ENCODE peak calls at places on chromosomes 4 and X, in four cellular contexts. A is mesenchymal stem cell, V is mesendoderm, X is IMR-90. H is an unnamed sample.

GRCh38 chrX:38770152-38770551 is 31.1 kb upstream of the MID1IP1 start:
- DNase-seq in X (no peak), V (no peak), A (no peak), H (no peak)

GRCh38 chrX:70508296-70508911 is 63.8 kb downstream of the DLG3 start:
- DNase-seq in X (peak), A (peak), V (peak), H (no peak)

GRCh38 chr4:32192363-32192762 is 1472.2 kb downstream of the PCDH7 start:
- DNase-seq in X (no peak), A (no peak), V (no peak), H (no peak)

GRCh38 chr4:109301691-109302365 is 630 bp downstream of the COL25A1 start:
- DNase-seq in X (no peak), A (peak), V (peak), H (no peak)

GRCh38 chr4:80302616-80303223 is 32.8 kb upstream of the CFAP299 start:
- DNase-seq in X (no peak), A (no peak), V (no peak), H (no peak)

GRCh38 chr4:20456416-20456815 is 204.7 kb downstream of the SLIT2 start:
- DNase-seq in X (peak), A (no peak), V (peak), H (no peak)

GRCh38 chr4:40307627-40308497 is 27.3 kb upstream of the CHRNA9 start:
- DNase-seq in A (no peak), X (no peak), V (peak), H (no peak)

GRCh38 chr4:157804986-157805385 is 367.8 kb downstream of the GASK1B start:
- DNase-seq in V (peak), A (no peak), X (no peak), H (peak)

GRCh38 chr4:19051751-19052296 is 1030.3 kb upstream of the LCORL start:
- DNase-seq in X (no peak), A (no peak), V (peak), H (no peak)

GRCh38 chr4:31114821-31115220 is 394.7 kb downstream of the PCDH7 start:
- DNase-seq in A (no peak), V (no peak), X (no peak), H (no peak)

GRCh38 chr4:13160906-13161305 is 323.2 kb downstream of the RAB28 start:
- DNase-seq in X (peak), A (no peak), V (no peak), H (no peak)

GRCh38 chrX:41895826-41896225 is 27.5 kb downstream of the CASK start:
- DNase-seq in V (no peak), A (no peak), X (peak), H (no peak)

GRCh38 chr4:40897557-40898203 is 147.9 kb downstream of the NSUN7 start:
- DNase-seq in V (peak), A (peak), X (peak), H (peak)

GRCh38 chr4:20532871-20533870 is 167.1 kb upstream of the PACRGL start:
- DNase-seq in X (peak), A (no peak), V (no peak), H (no peak)

GRCh38 chr4:153523941-153524386 is 57.8 kb downstream of the TMEM131L start:
- DNase-seq in X (peak), V (peak), A (no peak), H (peak)

GRCh38 chr4:113289736-113290135 is 240.3 kb downstream of the ANK2 start:
- DNase-seq in X (peak), A (no peak), V (no peak), H (no peak)

GRCh38 chr4:102901804-102902203 is 33.0 kb downstream of the CISD2 start:
- DNase-seq in V (no peak), A (no peak), X (no peak), H (no peak)

GRCh38 chr4:41092128-41092527 is 122.2 kb downstream of the APBB2 start:
- DNase-seq in X (no peak), V (no peak), A (no peak), H (no peak)

GRCh38 chr4:153573881-153574807 is 108.0 kb downstream of the TMEM131L start:
- DNase-seq in X (peak), A (peak), V (peak), H (peak)

GRCh38 chrX:41561045-41561444 is 113.9 kb downstream of the NYX start:
- DNase-seq in V (peak), X (peak), A (peak), H (peak)

GRCh38 chr4:35963969-35964515 is 280.3 kb downstream of the ARAP2 start:
- DNase-seq in A (peak), X (no peak), V (no peak), H (no peak)

GRCh38 chr4:75634281-75634680 is 4.0 kb upstream of the CDKL2 start:
- DNase-seq in X (no peak), V (no peak), A (no peak), H (no peak)

GRCh38 chrX:22081475-22082092 is 49.5 kb downstream of the PHEX start:
- DNase-seq in V (peak), A (peak), X (peak), H (peak)

GRCh38 chr4:113452868-113453620 is 308.5 kb downstream of the CAMK2D start:
- DNase-seq in V (peak), A (peak), X (peak), H (no peak)

GRCh38 chrX:110045988-110046387 is 43.1 kb downstream of the TMEM164 start:
- DNase-seq in X (no peak), V (peak), A (no peak), H (no peak)

GRCh38 chrX:70030242-70030823 is 19.4 kb downstream of the AWAT2 start:
- DNase-seq in V (peak), X (peak), A (peak), H (peak)

GRCh38 chr4:106565727-106566126 is 197.1 kb upstream of the GIMD1 start:
- DNase-seq in V (no peak), A (no peak), X (no peak), H (no peak)

GRCh38 chr4:140648716-140649115 is 80.0 kb upstream of the UCP1 start:
- DNase-seq in X (peak), A (no peak), V (no peak), H (no peak)

GRCh38 chr4:150827226-150827625 is 187.9 kb downstream of the LRBA start:
- DNase-seq in V (no peak), A (no peak), X (no peak), H (no peak)

GRCh38 chr4:185259719-185260118 is 50.3 kb downstream of the SNX25 start:
- DNase-seq in X (no peak), V (no peak), A (no peak), H (no peak)

GRCh38 chr4:188439641-188440311 is 300.5 kb downstream of the TRIML1 start:
- DNase-seq in A (no peak), X (peak), V (no peak), H (no peak)

GRCh38 chr4:6476893-6477292 is 4.5 kb upstream of the PPP2R2C start:
- DNase-seq in V (no peak), X (no peak), A (no peak), H (no peak)

GRCh38 chr4:6474053-6474568 is 1.7 kb upstream of the PPP2R2C start:
- DNase-seq in V (peak), A (no peak), X (no peak), H (peak)

GRCh38 chr4:6474705-6475457 is 2.5 kb upstream of the PPP2R2C start:
- DNase-seq in A (no peak), X (no peak), V (peak), H (no peak)

GRCh38 chr4:6473264-6474052 is 1.0 kb upstream of the PPP2R2C start:
- DNase-seq in V (no peak), X (no peak), A (no peak), H (no peak)

DNA sequence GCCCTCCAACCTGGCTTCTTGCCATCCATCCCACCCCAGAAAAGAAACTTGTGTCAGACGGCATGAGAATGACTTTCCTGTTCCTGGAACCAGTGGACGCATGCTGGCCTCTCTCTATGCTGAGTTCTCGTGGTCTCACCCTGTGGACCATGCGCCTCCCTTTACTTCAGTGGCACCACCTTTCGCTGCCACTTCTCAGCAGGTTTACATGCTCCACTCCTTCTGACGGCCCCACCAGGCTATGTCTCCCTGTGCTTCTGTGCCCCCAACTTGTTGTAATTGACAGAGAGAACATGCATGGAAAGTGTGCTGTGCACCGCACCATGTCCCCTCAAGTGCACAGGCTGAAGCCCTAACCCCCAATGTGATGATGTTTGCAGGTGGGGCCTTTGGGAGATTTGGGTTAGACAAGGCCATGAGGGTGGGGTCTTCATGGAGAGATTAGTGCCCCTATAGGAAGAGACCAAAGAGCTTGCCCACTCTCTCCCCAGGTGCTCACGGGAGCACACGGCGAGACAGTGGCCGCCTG is 3.1 kb upstream of the PPP2R2C start:
- DNase-seq in X (no peak), A (no peak), V (no peak), H (no peak)
- H2AK5ac ChIP-seq in X (no peak), A (no peak), V (peak), H (no peak)

DNA sequence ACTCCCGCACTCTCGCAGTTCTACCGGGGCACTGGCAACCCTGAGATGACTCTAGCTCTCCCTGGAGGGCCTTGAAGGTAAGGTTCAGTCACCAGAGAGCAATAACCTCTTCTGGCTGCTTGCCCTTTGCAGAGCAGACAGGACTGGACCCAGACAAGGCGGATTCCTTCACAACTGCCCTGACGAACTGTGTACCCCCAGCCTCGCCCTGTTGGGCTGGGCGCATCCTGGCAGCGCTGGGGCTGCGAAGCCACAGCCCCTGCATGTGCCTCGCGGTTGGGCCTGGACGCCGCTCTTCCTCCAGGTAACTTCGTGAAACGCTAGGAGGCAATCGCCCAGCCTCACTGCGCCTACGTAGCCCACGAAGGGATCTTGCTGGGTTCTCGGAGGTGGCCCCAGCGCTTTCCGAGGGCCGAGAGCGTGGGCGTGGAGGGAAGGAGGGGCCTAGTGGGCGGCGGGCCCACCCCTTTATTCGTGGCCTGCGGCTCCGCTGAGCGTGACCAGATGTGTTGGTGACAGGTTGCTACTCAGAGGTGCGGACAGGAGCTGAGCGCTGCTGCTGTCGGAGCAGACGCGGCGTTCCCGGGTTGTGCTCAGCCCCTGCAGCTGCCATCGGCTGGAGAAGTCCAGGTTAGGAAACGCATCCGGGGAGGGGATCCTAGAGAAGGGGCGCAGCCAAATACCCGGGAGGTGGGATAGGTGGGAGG is 1.9 kb upstream of the MAMLD1 start:
- DNase-seq in V (peak), X (peak), A (peak), H (no peak)
- H3K4me3 ChIP-seq in V (no peak), X (peak), A (peak), H (no peak)

GRCh38 chrX:153474266-153474665 is 3.9 kb upstream of the HAUS7 start:
- DNase-seq in V (no peak), A (no peak), X (no peak), H (peak)

GRCh38 chrX:153477039-153477438 is 6.7 kb upstream of the HAUS7 start:
- DNase-seq in V (peak), A (no peak), X (peak), H (no peak)

GRCh38 chrX:153476628-153477027 is 6.3 kb upstream of the HAUS7 start:
- DNase-seq in X (peak), V (no peak), A (no peak), H (no peak)

GRCh38 chrX:153474718-153475117 is 4.3 kb upstream of the HAUS7 start:
- DNase-seq in A (peak), V (peak), X (peak), H (peak)

DNA sequence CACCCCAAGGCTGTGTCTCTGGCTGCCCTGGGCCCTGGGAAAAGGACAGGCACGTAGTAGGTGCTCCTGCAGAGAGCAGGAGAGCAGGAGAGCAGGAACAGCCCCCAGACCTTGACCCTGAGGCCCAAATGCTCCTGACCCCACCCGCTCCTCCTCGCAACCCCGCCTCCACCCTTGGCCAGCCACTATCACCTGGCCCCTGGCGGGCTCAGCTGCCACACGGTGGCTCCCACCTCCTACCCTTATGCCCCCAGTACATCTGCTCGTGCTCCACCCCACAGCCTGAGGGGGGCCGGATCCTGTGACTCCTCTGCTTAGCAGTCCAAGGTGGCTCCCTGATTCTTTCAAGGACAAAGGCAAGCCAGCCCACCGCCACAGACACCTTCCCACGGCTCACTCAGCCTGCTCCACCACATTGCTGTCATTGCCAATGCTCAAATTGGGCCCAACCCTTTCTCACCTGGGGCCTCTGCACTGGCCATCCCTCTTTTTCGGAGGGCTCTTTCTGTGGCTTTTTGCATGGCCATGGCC is 5.4 kb upstream of the HAUS7 start:
- DNase-seq in X (no peak), A (no peak), V (no peak), H (peak)
- H2AK5ac ChIP-seq in X (peak), A (no peak), V (no peak), H (no peak)

GRCh38 chr4:1767058-1767769 is 25.9 kb upstream of the FGFR3 start:
- DNase-seq in X (peak), A (no peak), V (peak), H (no peak)
- H3K4me3 ChIP-seq in X (peak), A (no peak), V (no peak), H (peak)

DNA sequence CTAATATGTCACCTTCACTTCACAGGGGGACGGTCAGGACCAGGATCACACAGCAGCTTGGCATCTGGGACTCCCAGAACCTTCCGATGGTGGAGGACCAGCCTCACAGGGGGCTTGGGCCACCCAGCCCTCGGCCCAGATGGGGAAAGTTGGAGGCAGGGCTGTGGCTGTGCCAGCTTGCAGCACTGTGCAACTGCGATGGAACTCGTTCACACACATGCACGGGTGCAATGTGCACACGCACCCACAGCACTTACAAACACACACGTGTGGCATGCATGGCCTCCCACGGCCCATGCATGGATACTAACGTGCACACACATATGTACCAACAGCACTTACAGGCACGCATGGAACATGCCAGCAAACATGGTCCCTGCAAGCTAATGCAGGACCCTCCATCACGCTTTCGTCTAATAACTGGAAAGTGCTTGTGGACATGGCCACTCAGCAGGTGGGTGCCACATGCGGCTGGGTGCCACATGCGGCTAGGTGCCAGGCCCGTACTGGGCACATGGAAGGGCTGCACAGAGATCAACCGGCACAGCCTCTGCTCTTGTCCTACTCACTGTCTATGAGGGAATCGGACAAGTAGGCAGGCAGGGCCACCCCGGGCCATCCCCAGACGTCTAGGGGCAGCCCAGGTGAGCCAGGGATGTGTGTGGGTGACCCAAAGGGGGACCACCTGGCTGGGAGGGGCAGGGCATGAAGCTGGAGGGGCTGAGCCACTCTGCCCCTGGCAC is 63.2 kb downstream of the ADRA2C start:
- DNase-seq in X (no peak), V (no peak), A (no peak), H (no peak)
- H2AK5ac ChIP-seq in X (no peak), V (no peak), A (no peak), H (no peak)

DNA sequence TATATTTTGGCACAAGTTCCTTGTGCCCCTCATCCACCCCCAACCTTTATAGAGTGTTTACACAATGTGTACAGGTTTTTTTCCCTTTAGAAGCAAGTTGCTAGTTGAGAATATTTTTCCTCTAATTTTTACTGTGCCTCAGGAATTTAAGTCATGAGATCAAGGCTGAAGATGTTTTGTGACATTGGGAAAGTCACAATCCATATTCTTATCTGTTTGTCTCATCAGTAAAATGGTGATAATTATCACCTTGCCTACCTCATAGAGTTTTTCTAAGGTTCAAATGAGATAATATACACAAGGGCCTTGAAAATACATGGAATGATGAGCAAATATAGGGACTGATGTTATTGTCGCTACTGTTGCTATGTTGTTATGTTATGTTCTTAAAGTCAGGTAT is 109.6 kb upstream of the DIAPH2 start:
- DNase-seq in A (no peak), V (peak), X (no peak), H (peak)
- H3K4me3 ChIP-seq in A (no peak), V (no peak), X (no peak), H (no peak)

GRCh38 chr4:38449506-38450174 is 214.4 kb upstream of the KLF3 start:
- DNase-seq in A (no peak), X (peak), V (peak), H (peak)
- H2AK5ac ChIP-seq in A (no peak), X (no peak), V (no peak), H (no peak)

GRCh38 chr4:65242156-65242846 is 428.0 kb downstream of the EPHA5 start:
- DNase-seq in V (no peak), X (no peak), A (no peak), H (no peak)
- H3K4me3 ChIP-seq in V (no peak), X (no peak), A (no peak), H (no peak)

GRCh38 chr4:6458528-6458927 is 13.9 kb downstream of the PPP2R2C start:
- DNase-seq in X (no peak), A (no peak), V (no peak), H (no peak)

GRCh38 chr4:6464842-6465588 is 7.4 kb downstream of the PPP2R2C start:
- DNase-seq in V (peak), X (no peak), A (no peak), H (no peak)

GRCh38 chr4:6463311-6464289 is 8.8 kb downstream of the PPP2R2C start:
- DNase-seq in X (no peak), V (no peak), A (no peak), H (no peak)

GRCh38 chr4:6460876-6461275 is 11.5 kb downstream of the PPP2R2C start:
- DNase-seq in V (no peak), X (no peak), A (no peak), H (no peak)

DNA sequence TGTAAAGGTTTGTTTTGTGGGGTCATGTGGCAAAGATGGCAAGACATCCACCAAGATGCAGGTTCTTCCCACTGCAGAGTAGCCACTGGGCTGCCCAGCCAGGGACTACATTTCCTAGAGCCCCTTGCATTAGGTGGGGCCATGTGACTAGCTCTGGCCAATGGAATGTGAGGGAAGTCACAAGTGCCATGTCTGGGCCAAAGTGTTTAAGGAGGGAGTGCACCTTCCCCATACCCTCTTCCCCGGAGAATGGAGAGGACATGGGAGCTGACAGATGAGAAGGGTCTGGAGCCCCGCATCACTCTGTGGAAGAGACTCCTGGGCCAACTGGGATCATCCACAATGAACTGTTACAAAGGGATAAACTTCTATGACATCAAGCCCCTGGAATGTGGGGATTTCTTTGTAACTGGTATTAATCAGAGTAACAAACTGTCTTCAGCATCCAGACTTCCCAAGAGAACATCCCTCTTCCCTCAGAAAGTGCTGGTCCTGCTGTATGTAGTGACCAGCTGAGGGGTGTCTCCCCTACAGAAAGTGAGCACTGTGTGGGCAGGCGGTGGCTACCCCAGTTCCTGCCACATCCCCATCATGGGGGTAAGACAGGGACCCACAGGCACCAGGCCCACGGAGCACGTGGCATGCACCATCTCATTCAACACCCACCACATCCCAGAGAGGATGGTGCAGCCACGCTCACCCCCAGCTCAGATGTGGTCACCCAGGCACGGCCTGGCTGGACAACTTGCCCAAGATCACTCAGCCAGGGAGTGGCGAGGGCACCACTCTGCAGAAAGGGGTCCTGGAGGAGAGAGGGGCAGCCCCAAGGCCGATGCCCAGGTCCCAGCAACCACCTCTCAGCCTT is 10.9 kb downstream of the PPP2R2C start:
- DNase-seq in X (peak), A (no peak), V (peak), H (no peak)
- H2AK5ac ChIP-seq in X (no peak), A (no peak), V (no peak), H (no peak)

H was measured in trophoblast cell.